ENCODE peak calls at places on chromosomes 3 and 15, in eight cellular contexts. H, K, C, A, R, M, G and W are unnamed samples.
A peak's percentile ranks its signal among the peaks of the same experiment; 100 is the strongest.

GRCh38 chr3:151226088-151226563 is 23.1 kb upstream of the GPR171 start:
- DNase-seq in R (no peak), A (no peak), G (peak; percentile 94), M (peak; percentile 42), H (no peak), C (no peak), K (no peak), W (no peak)

GRCh38 chr15:94015324-94015723 is 216.0 kb upstream of the MCTP2 start:
- DNase-seq in K (no peak), A (no peak), H (no peak), G (no peak), C (no peak), M (no peak), R (no peak), W (no peak)

GRCh38 chr3:195356151-195357086 is 85.5 kb upstream of the XXYLT1 start:
- DNase-seq in H (no peak), K (no peak), G (peak; percentile 32), C (peak; percentile 15), M (no peak), R (no peak), A (no peak), W (peak; percentile 54)

GRCh38 chr3:177229791-177230190 is 32.5 kb upstream of the TBL1XR1 start:
- DNase-seq in H (no peak), G (peak; percentile 46), K (no peak), M (no peak), A (no peak), C (no peak), R (no peak), W (no peak)

GRCh38 chr3:94394885-94395284 is 332.0 kb downstream of the NSUN3 start:
- DNase-seq in A (no peak), K (no peak), H (no peak), R (no peak), G (no peak), M (no peak), C (no peak), W (no peak)

GRCh38 chr15:71632571-71633195 is 177.7 kb upstream of the NR2E3 start:
- DNase-seq in K (no peak), H (no peak), C (no peak), R (no peak), A (no peak), M (no peak), G (no peak), W (peak; percentile 32)

GRCh38 chr15:57676578-57676977 is 29.9 kb upstream of the POLR2M start:
- DNase-seq in A (no peak), G (no peak), K (no peak), M (no peak), C (no peak), H (no peak), R (no peak), W (no peak)

GRCh38 chr3:156997351-156997750 is 162.6 kb downstream of the CCNL1 start:
- DNase-seq in C (no peak), R (no peak), G (peak; percentile 27), M (no peak), K (peak; percentile 11), H (no peak), A (no peak), W (peak; percentile 2)

GRCh38 chr3:15420871-15421270 is 6.5 kb downstream of the METTL6 start:
- DNase-seq in C (no peak), K (no peak), H (no peak), A (no peak), G (peak; percentile 65), M (no peak), R (no peak), W (no peak)

GRCh38 chr3:128423525-128424147 is 43.1 kb downstream of the DNAJB8 start:
- DNase-seq in M (no peak), C (no peak), H (no peak), A (no peak), K (no peak), G (no peak), R (no peak), W (no peak)

GRCh38 chr15:50794102-50794501 is 28.6 kb upstream of the SPPL2A start:
- DNase-seq in M (no peak), A (no peak), G (no peak), H (no peak), R (no peak), K (no peak), C (no peak), W (no peak)

GRCh38 chr15:43144512-43144911 is 11.1 kb downstream of the TMEM62 start:
- DNase-seq in C (no peak), M (no peak), R (no peak), H (no peak), G (no peak), K (no peak), A (no peak), W (no peak)

GRCh38 chr3:30140356-30140755 is 466.0 kb upstream of the TGFBR2 start:
- DNase-seq in R (no peak), A (no peak), M (no peak), C (no peak), K (no peak), G (no peak), H (no peak), W (no peak)

GRCh38 chr3:50573566-50574279 is 4.4 kb downstream of the HEMK1 start:
- DNase-seq in R (no peak), A (peak; percentile 56), G (no peak), H (no peak), M (no peak), C (no peak), K (no peak), W (peak; percentile 42)

GRCh38 chr3:159884661-159885402 is 103.8 kb upstream of the IL12A start:
- DNase-seq in A (no peak), G (peak; percentile 74), K (no peak), R (no peak), H (no peak), M (no peak), C (peak; percentile 69), W (no peak)

GRCh38 chr3:98115717-98116116 is 14.8 kb upstream of the OR5H1 start:
- DNase-seq in M (no peak), C (no peak), G (no peak), H (no peak), R (no peak), K (no peak), A (no peak), W (no peak)

GRCh38 chr3:169545606-169546005 is 117.9 kb downstream of the MECOM start:
- DNase-seq in R (no peak), A (no peak), M (no peak), C (no peak), K (no peak), H (no peak), G (no peak), W (peak; percentile 12)

GRCh38 chr3:108477511-108478147 is 32.8 kb downstream of the MYH15 start:
- DNase-seq in H (no peak), G (peak; percentile 71), C (peak; percentile 78), R (no peak), K (peak; percentile 17), M (peak; percentile 33), A (peak; percentile 60), W (peak; percentile 65)

GRCh38 chr3:104642827-104643226 is 723.9 kb upstream of the ALCAM start:
- DNase-seq in G (no peak), H (no peak), A (no peak), K (no peak), M (no peak), C (no peak), R (no peak), W (no peak)

GRCh38 chr15:55654541-55654940 is 66.4 kb upstream of the PYGO1 start:
- DNase-seq in M (no peak), G (peak; percentile 60), C (no peak), K (no peak), H (no peak), A (no peak), R (no peak), W (no peak)

GRCh38 chr3:14773281-14773680 is 45.5 kb upstream of the FGD5 start:
- DNase-seq in R (no peak), M (no peak), H (no peak), G (no peak), K (no peak), A (no peak), C (peak; percentile 57), W (no peak)

DNA sequence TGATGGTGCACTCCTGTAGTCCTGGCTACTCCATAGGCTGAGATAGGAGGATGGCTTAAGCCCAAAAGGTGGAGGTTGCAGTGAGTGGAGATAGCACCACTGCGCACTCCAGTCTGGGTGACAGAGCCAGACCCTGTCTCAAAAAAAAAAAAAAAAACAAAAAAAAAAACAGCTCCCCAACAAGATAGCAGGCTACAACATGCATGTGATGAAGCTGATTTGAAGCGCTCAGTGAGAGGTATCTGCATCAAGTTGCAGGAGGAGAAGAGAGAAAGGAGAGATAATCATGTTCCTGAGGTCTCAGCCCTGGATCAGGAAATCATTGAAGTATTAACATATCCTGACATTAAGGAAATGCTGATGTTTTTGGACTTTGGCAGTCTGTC is 589 bp upstream of the PPCDC start:
- DNase-seq in A (no peak), G (no peak), R (no peak), H (no peak), M (no peak), C (no peak), K (no peak), W (no peak)
- H3K4me3 ChIP-seq in A (no peak overlapping the region), G (no peak overlapping the region), R (no peak overlapping the region), H (no peak overlapping the region), M (no peak overlapping the region), C (no peak overlapping the region), K (no peak overlapping the region), W (no peak overlapping the region)

DNA sequence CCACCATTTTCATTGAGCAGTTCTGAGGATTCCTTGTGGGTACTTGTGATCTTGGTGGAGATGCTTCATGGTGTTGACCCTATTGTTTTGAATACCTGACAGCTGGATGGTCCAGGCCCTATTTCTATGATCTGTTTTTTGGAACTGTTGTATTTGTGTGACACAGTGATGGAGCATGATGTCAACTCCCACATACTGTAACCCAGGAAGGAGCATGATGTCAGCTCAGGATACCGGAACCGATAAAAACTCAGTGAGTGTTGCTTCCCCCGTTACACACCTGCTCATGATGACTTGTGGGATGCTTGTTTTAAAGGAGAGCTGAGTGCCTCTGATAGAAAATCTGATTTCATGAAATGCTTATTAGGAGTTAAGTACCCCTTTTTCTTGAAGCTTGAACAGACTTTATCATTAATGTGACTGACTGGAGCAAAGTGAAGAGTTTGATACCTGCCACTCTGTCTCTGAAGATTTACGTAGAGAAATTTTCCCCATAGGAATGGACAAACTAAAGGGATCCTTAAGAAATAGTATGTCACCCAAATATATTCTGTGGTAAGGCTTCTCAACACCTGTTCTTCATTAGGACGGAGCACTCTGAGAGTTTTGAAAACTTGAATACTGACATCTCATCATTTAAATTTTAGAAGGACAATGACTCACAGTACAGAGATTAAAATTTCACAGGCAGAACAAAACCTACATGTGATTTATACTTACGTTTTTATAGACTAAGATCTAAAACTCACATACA is 45.3 kb downstream of the ZBTB38 start:
- DNase-seq in R (no peak), C (no peak), M (no peak), A (peak; percentile 47), K (no peak), H (no peak), G (peak; percentile 68), W (no peak)
- H3K4me3 ChIP-seq in R (peak overlapping the region; percentile 68), C (no peak overlapping the region), M (no peak overlapping the region), A (peak overlapping the region; percentile 2), K (no peak overlapping the region), H (no peak overlapping the region), G (no peak overlapping the region), W (no peak overlapping the region)

GRCh38 chr3:126052196-126053058 is 31.5 kb downstream of the SLC41A3 start:
- DNase-seq in H (no peak), M (no peak), R (no peak), K (no peak), A (no peak), G (no peak), C (no peak), W (no peak)
- H3K4me3 ChIP-seq in H (no peak overlapping the region), M (no peak overlapping the region), R (no peak overlapping the region), K (no peak overlapping the region), A (no peak overlapping the region), G (no peak overlapping the region), C (no peak overlapping the region), W (no peak overlapping the region)

GRCh38 chr3:100993309-100993708 is at the start of gene ABI3BP:
- DNase-seq in K (peak; percentile 68), H (peak; percentile 66), G (peak; percentile 93), R (peak; percentile 65), M (no peak), C (no peak), A (no peak), W (peak; percentile 83)
- H3K4me3 ChIP-seq in K (peak within 1 kb of the TSS; percentile 28), H (no peak within 1 kb of the TSS), G (peak within 1 kb of the TSS; percentile 35), R (peak within 1 kb of the TSS; percentile 78), M (no peak within 1 kb of the TSS), C (no peak within 1 kb of the TSS), A (no peak within 1 kb of the TSS), W (peak within 1 kb of the TSS; percentile 9)